ENCODE peak calls at places on chromosomes 5 and 9, in six cellular contexts. One of them, this sample, is unnamed.
A peak's percentile ranks its signal among the peaks of the same experiment; 100 is the strongest.

GRCh38 chr5:66436721-66437120 is 159.5 kb upstream of the MAST4 start:
- DNase-seq in activated CD8-positive, alpha-beta T cell treated with anti-CD3 and anti-CD28 coated beads for 36 hours: peak; percentile 2
- DNase-seq in right lobe of liver: no peak
- DNase-seq in brain microvascular endothelial cell: no peak
- DNase-seq in psoas muscle: no peak
- DNase-seq in HCT116: peak; percentile 16
- DNase-seq in this sample: no peak

GRCh38 chr5:9265391-9266287 is 280.2 kb downstream of the SEMA5A start:
- DNase-seq in HCT116: no peak
- DNase-seq in psoas muscle: no peak
- DNase-seq in activated CD8-positive, alpha-beta T cell treated with anti-CD3 and anti-CD28 coated beads for 36 hours: no peak
- DNase-seq in brain microvascular endothelial cell: peak; percentile 97
- DNase-seq in right lobe of liver: no peak
- DNase-seq in this sample: no peak

GRCh38 chr5:134451618-134452505 is 40.2 kb upstream of the CDKN2AIPNL start:
- DNase-seq in activated CD8-positive, alpha-beta T cell treated with anti-CD3 and anti-CD28 coated beads for 36 hours: no peak
- DNase-seq in HCT116: no peak
- DNase-seq in right lobe of liver: peak; percentile 22
- DNase-seq in psoas muscle: peak; percentile 75
- DNase-seq in brain microvascular endothelial cell: peak; percentile 84
- DNase-seq in this sample: no peak

GRCh38 chr9:95206143-95206542 is 111.4 kb downstream of the FANCC start:
- DNase-seq in psoas muscle: no peak
- DNase-seq in brain microvascular endothelial cell: peak; percentile 15
- DNase-seq in right lobe of liver: no peak
- DNase-seq in activated CD8-positive, alpha-beta T cell treated with anti-CD3 and anti-CD28 coated beads for 36 hours: no peak
- DNase-seq in HCT116: no peak
- DNase-seq in this sample: no peak

GRCh38 chr9:846852-847251 is 5.4 kb downstream of the DMRT1 start:
- DNase-seq in HCT116: peak; percentile 18
- DNase-seq in psoas muscle: no peak
- DNase-seq in activated CD8-positive, alpha-beta T cell treated with anti-CD3 and anti-CD28 coated beads for 36 hours: no peak
- DNase-seq in right lobe of liver: no peak
- DNase-seq in brain microvascular endothelial cell: no peak
- DNase-seq in this sample: no peak

GRCh38 chr9:127132921-127133647 is 10.6 kb upstream of the ANGPTL2 start:
- DNase-seq in activated CD8-positive, alpha-beta T cell treated with anti-CD3 and anti-CD28 coated beads for 36 hours: no peak
- DNase-seq in right lobe of liver: no peak
- DNase-seq in HCT116: no peak
- DNase-seq in psoas muscle: peak; percentile 54
- DNase-seq in brain microvascular endothelial cell: peak; percentile 50
- DNase-seq in this sample: peak; percentile 79

GRCh38 chr9:77589046-77589795 is 58.9 kb downstream of the GNA14 start:
- DNase-seq in activated CD8-positive, alpha-beta T cell treated with anti-CD3 and anti-CD28 coated beads for 36 hours: no peak
- DNase-seq in right lobe of liver: no peak
- DNase-seq in brain microvascular endothelial cell: no peak
- DNase-seq in HCT116: no peak
- DNase-seq in psoas muscle: no peak
- DNase-seq in this sample: no peak

GRCh38 chr9:131237931-131238401 is 38.3 kb downstream of the FAM78A start:
- DNase-seq in psoas muscle: peak; percentile 82
- DNase-seq in HCT116: no peak
- DNase-seq in brain microvascular endothelial cell: peak; percentile 83
- DNase-seq in right lobe of liver: no peak
- DNase-seq in activated CD8-positive, alpha-beta T cell treated with anti-CD3 and anti-CD28 coated beads for 36 hours: peak; percentile 96
- DNase-seq in this sample: no peak

GRCh38 chr5:174798411-174798930 is 74.1 kb downstream of the MSX2 start:
- DNase-seq in activated CD8-positive, alpha-beta T cell treated with anti-CD3 and anti-CD28 coated beads for 36 hours: no peak
- DNase-seq in HCT116: no peak
- DNase-seq in right lobe of liver: no peak
- DNase-seq in psoas muscle: no peak
- DNase-seq in brain microvascular endothelial cell: no peak
- DNase-seq in this sample: no peak

GRCh38 chr9:19782005-19782404 is 6.8 kb downstream of the SLC24A2 start:
- DNase-seq in right lobe of liver: no peak
- DNase-seq in psoas muscle: no peak
- DNase-seq in activated CD8-positive, alpha-beta T cell treated with anti-CD3 and anti-CD28 coated beads for 36 hours: no peak
- DNase-seq in HCT116: no peak
- DNase-seq in brain microvascular endothelial cell: peak; percentile 6
- DNase-seq in this sample: no peak

GRCh38 chr9:14768561-14769234 is 46.2 kb upstream of the CER1 start:
- DNase-seq in brain microvascular endothelial cell: peak; percentile 58
- DNase-seq in right lobe of liver: no peak
- DNase-seq in HCT116: peak; percentile 42
- DNase-seq in psoas muscle: no peak
- DNase-seq in activated CD8-positive, alpha-beta T cell treated with anti-CD3 and anti-CD28 coated beads for 36 hours: no peak
- DNase-seq in this sample: no peak

GRCh38 chr5:89211836-89212235 is 328.9 kb upstream of the MEF2C start:
- DNase-seq in HCT116: no peak
- DNase-seq in right lobe of liver: no peak
- DNase-seq in activated CD8-positive, alpha-beta T cell treated with anti-CD3 and anti-CD28 coated beads for 36 hours: no peak
- DNase-seq in brain microvascular endothelial cell: peak; percentile 78
- DNase-seq in psoas muscle: no peak
- DNase-seq in this sample: no peak

GRCh38 chr5:153358315-153358976 is 132.0 kb upstream of the GRIA1 start:
- DNase-seq in right lobe of liver: no peak
- DNase-seq in brain microvascular endothelial cell: no peak
- DNase-seq in psoas muscle: no peak
- DNase-seq in HCT116: no peak
- DNase-seq in activated CD8-positive, alpha-beta T cell treated with anti-CD3 and anti-CD28 coated beads for 36 hours: no peak
- DNase-seq in this sample: no peak

GRCh38 chr5:57172466-57172961 is 1.3 kb upstream of the GPBP1 start:
- DNase-seq in activated CD8-positive, alpha-beta T cell treated with anti-CD3 and anti-CD28 coated beads for 36 hours: peak; percentile 36
- DNase-seq in right lobe of liver: no peak
- DNase-seq in brain microvascular endothelial cell: no peak
- DNase-seq in psoas muscle: no peak
- DNase-seq in HCT116: no peak
- DNase-seq in this sample: no peak

GRCh38 chr5:36164461-36164860 is 12.6 kb downstream of the SKP2 start:
- DNase-seq in activated CD8-positive, alpha-beta T cell treated with anti-CD3 and anti-CD28 coated beads for 36 hours: no peak
- DNase-seq in right lobe of liver: no peak
- DNase-seq in HCT116: no peak
- DNase-seq in psoas muscle: no peak
- DNase-seq in brain microvascular endothelial cell: no peak
- DNase-seq in this sample: no peak

GRCh38 chr5:149473441-149473840 is 77.8 kb downstream of the CSNK1A1 start:
- DNase-seq in brain microvascular endothelial cell: no peak
- DNase-seq in psoas muscle: no peak
- DNase-seq in right lobe of liver: no peak
- DNase-seq in HCT116: no peak
- DNase-seq in activated CD8-positive, alpha-beta T cell treated with anti-CD3 and anti-CD28 coated beads for 36 hours: no peak
- DNase-seq in this sample: no peak

GRCh38 chr9:129458663-129459549 is 162.0 kb downstream of the C9orf50 start:
- DNase-seq in right lobe of liver: peak; percentile 72
- DNase-seq in activated CD8-positive, alpha-beta T cell treated with anti-CD3 and anti-CD28 coated beads for 36 hours: peak; percentile 65
- DNase-seq in psoas muscle: peak; percentile 79
- DNase-seq in brain microvascular endothelial cell: peak; percentile 24
- DNase-seq in HCT116: no peak
- DNase-seq in this sample: no peak

GRCh38 chr9:130237071-130237470 is 28.5 kb upstream of the HMCN2 start:
- DNase-seq in psoas muscle: no peak
- DNase-seq in brain microvascular endothelial cell: no peak
- DNase-seq in HCT116: no peak
- DNase-seq in right lobe of liver: no peak
- DNase-seq in activated CD8-positive, alpha-beta T cell treated with anti-CD3 and anti-CD28 coated beads for 36 hours: no peak
- DNase-seq in this sample: peak; percentile 34

GRCh38 chr5:116572375-116573278 is 2.0 kb downstream of the SEMA6A start:
- DNase-seq in brain microvascular endothelial cell: no peak
- DNase-seq in psoas muscle: peak; percentile 62
- DNase-seq in activated CD8-positive, alpha-beta T cell treated with anti-CD3 and anti-CD28 coated beads for 36 hours: no peak
- DNase-seq in HCT116: no peak
- DNase-seq in right lobe of liver: peak; percentile 59
- DNase-seq in this sample: no peak

GRCh38 chr5:30804739-30805313 is 388.7 kb upstream of the CDH6 start:
- DNase-seq in right lobe of liver: no peak
- DNase-seq in brain microvascular endothelial cell: peak; percentile 76
- DNase-seq in activated CD8-positive, alpha-beta T cell treated with anti-CD3 and anti-CD28 coated beads for 36 hours: no peak
- DNase-seq in HCT116: no peak
- DNase-seq in psoas muscle: no peak
- DNase-seq in this sample: no peak

GRCh38 chr9:6779417-6780241 is 21.9 kb downstream of the KDM4C start:
- DNase-seq in HCT116: no peak
- DNase-seq in psoas muscle: no peak
- DNase-seq in right lobe of liver: no peak
- DNase-seq in activated CD8-positive, alpha-beta T cell treated with anti-CD3 and anti-CD28 coated beads for 36 hours: no peak
- DNase-seq in brain microvascular endothelial cell: peak; percentile 72
- DNase-seq in this sample: no peak

GRCh38 chr9:91182429-91182828 is 179.3 kb downstream of the AUH start:
- DNase-seq in HCT116: no peak
- DNase-seq in right lobe of liver: no peak
- DNase-seq in activated CD8-positive, alpha-beta T cell treated with anti-CD3 and anti-CD28 coated beads for 36 hours: no peak
- DNase-seq in brain microvascular endothelial cell: no peak
- DNase-seq in psoas muscle: no peak
- DNase-seq in this sample: no peak

GRCh38 chr9:87340391-87340790 is 157.3 kb upstream of the DAPK1 start:
- DNase-seq in psoas muscle: no peak
- DNase-seq in HCT116: no peak
- DNase-seq in activated CD8-positive, alpha-beta T cell treated with anti-CD3 and anti-CD28 coated beads for 36 hours: no peak
- DNase-seq in brain microvascular endothelial cell: no peak
- DNase-seq in right lobe of liver: no peak
- DNase-seq in this sample: no peak

GRCh38 chr5:83474170-83474796 is 2.7 kb downstream of the VCAN start:
- DNase-seq in right lobe of liver: peak; percentile 67
- DNase-seq in brain microvascular endothelial cell: peak; percentile 90
- DNase-seq in HCT116: peak; percentile 67
- DNase-seq in psoas muscle: peak; percentile 90
- DNase-seq in activated CD8-positive, alpha-beta T cell treated with anti-CD3 and anti-CD28 coated beads for 36 hours: peak; percentile 60
- DNase-seq in this sample: peak; percentile 97

GRCh38 chr5:169814522-169814921 is 165.8 kb downstream of the INSYN2B start:
- DNase-seq in HCT116: no peak
- DNase-seq in right lobe of liver: no peak
- DNase-seq in brain microvascular endothelial cell: no peak
- DNase-seq in activated CD8-positive, alpha-beta T cell treated with anti-CD3 and anti-CD28 coated beads for 36 hours: no peak
- DNase-seq in psoas muscle: no peak
- DNase-seq in this sample: no peak

DNA sequence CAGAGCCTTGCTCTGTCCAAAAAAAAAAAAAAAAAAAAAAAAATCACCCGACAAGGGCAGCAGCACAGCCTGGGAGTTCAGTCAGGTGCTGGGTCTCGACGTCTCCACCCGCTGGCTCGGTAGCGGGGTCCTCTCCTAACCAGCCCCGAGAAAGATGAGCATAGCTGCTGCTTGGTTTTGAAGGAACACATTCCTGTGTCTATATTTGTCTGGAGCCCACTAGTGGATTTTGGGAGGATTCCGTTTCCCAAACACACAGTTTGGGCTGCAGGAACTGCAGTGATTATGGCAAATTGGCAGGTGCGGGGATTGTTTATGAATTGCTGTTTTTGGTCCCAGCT is 1.2 kb downstream of the OTULINL start:
- DNase-seq in activated CD8-positive, alpha-beta T cell treated with anti-CD3 and anti-CD28 coated beads for 36 hours: no peak
- DNase-seq in psoas muscle: no peak
- DNase-seq in HCT116: no peak
- DNase-seq in brain microvascular endothelial cell: no peak
- DNase-seq in right lobe of liver: no peak
- DNase-seq in this sample: no peak
- TF ChIP-seq CTCF in activated CD8-positive, alpha-beta T cell treated with anti-CD3 and anti-CD28 coated beads for 36 hours: no peak
- TF ChIP-seq CTCF in psoas muscle: no peak
- TF ChIP-seq CTCF in HCT116: no peak
- TF ChIP-seq CTCF in brain microvascular endothelial cell: peak; percentile 7
- TF ChIP-seq CTCF in right lobe of liver: no peak
- TF ChIP-seq CTCF in this sample: no peak

GRCh38 chr9:93857528-93857927 is 97.6 kb downstream of the BARX1 start:
- DNase-seq in right lobe of liver: no peak
- DNase-seq in HCT116: no peak
- DNase-seq in brain microvascular endothelial cell: no peak
- DNase-seq in psoas muscle: no peak
- DNase-seq in activated CD8-positive, alpha-beta T cell treated with anti-CD3 and anti-CD28 coated beads for 36 hours: no peak
- DNase-seq in this sample: no peak

GRCh38 chr9:93860694-93861658 is 94.2 kb downstream of the BARX1 start:
- DNase-seq in psoas muscle: no peak
- DNase-seq in HCT116: no peak
- DNase-seq in brain microvascular endothelial cell: no peak
- DNase-seq in right lobe of liver: no peak
- DNase-seq in activated CD8-positive, alpha-beta T cell treated with anti-CD3 and anti-CD28 coated beads for 36 hours: no peak
- DNase-seq in this sample: peak; percentile 89

GRCh38 chr9:93862877-93863545 is 92.1 kb downstream of the BARX1 start:
- DNase-seq in brain microvascular endothelial cell: no peak
- DNase-seq in psoas muscle: no peak
- DNase-seq in activated CD8-positive, alpha-beta T cell treated with anti-CD3 and anti-CD28 coated beads for 36 hours: no peak
- DNase-seq in HCT116: no peak
- DNase-seq in right lobe of liver: no peak
- DNase-seq in this sample: no peak

GRCh38 chr9:93861736-93862358 is 93.3 kb downstream of the BARX1 start:
- DNase-seq in HCT116: no peak
- DNase-seq in activated CD8-positive, alpha-beta T cell treated with anti-CD3 and anti-CD28 coated beads for 36 hours: no peak
- DNase-seq in brain microvascular endothelial cell: no peak
- DNase-seq in right lobe of liver: no peak
- DNase-seq in psoas muscle: no peak
- DNase-seq in this sample: no peak

DNA sequence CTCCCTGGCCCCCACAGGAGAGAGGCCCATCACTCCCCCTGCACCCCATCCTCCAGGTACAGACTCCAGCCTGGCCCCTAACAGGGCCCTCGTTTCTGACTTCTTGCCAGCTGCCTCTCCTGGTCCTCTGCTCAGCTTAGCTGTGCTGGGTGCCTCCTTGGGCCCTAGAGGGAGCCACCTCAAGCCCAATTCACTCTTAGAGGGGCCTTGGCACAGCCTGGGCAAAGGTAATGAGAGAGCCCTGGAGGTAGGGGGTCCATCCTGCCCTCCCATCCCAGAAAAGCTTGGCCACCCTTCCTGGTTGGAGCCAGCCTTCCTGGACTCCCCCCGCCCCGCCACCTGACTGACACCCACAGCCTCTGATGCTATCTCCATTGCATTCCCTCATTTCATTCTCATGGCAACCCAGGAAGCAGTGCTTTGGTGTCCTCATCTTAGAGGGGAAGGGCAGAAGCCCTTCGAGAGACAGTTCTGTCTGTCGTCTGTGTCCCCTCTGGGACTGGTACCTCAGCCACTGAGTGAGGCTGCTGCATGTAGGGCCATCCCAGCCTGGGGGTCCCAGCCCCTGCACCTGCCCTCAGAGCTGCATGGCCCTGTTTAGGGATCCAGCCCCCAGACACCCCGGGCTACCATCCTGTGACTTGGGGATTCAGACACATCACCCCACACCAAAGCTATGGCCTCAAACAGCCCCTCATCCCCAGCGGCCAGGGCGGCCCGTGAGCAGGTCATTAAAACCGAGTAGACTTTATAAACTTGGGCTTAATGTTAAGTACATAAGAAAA is 95.5 kb downstream of the BARX1 start:
- DNase-seq in activated CD8-positive, alpha-beta T cell treated with anti-CD3 and anti-CD28 coated beads for 36 hours: no peak
- DNase-seq in psoas muscle: no peak
- DNase-seq in right lobe of liver: no peak
- DNase-seq in brain microvascular endothelial cell: no peak
- DNase-seq in HCT116: no peak
- DNase-seq in this sample: no peak
- TF ChIP-seq CTCF in activated CD8-positive, alpha-beta T cell treated with anti-CD3 and anti-CD28 coated beads for 36 hours: no peak
- TF ChIP-seq CTCF in psoas muscle: no peak
- TF ChIP-seq CTCF in right lobe of liver: no peak
- TF ChIP-seq CTCF in brain microvascular endothelial cell: no peak
- TF ChIP-seq CTCF in HCT116: peak; percentile 39
- TF ChIP-seq CTCF in this sample: no peak

GRCh38 chr5:76571595-76571994 is 51.6 kb downstream of the F2RL2 start:
- DNase-seq in brain microvascular endothelial cell: no peak
- DNase-seq in psoas muscle: no peak
- DNase-seq in activated CD8-positive, alpha-beta T cell treated with anti-CD3 and anti-CD28 coated beads for 36 hours: no peak
- DNase-seq in right lobe of liver: no peak
- DNase-seq in HCT116: no peak
- DNase-seq in this sample: no peak
- TF ChIP-seq CTCF in brain microvascular endothelial cell: no peak
- TF ChIP-seq CTCF in psoas muscle: no peak
- TF ChIP-seq CTCF in activated CD8-positive, alpha-beta T cell treated with anti-CD3 and anti-CD28 coated beads for 36 hours: no peak
- TF ChIP-seq CTCF in right lobe of liver: no peak
- TF ChIP-seq CTCF in HCT116: peak; percentile 37
- TF ChIP-seq CTCF in this sample: peak; percentile 71

GRCh38 chr5:151764801-151765200 is 6.4 kb upstream of the ATOX1 start:
- DNase-seq in brain microvascular endothelial cell: no peak
- DNase-seq in psoas muscle: no peak
- DNase-seq in activated CD8-positive, alpha-beta T cell treated with anti-CD3 and anti-CD28 coated beads for 36 hours: no peak
- DNase-seq in HCT116: no peak
- DNase-seq in right lobe of liver: no peak
- DNase-seq in this sample: no peak
- TF ChIP-seq CTCF in brain microvascular endothelial cell: no peak
- TF ChIP-seq CTCF in psoas muscle: no peak
- TF ChIP-seq CTCF in activated CD8-positive, alpha-beta T cell treated with anti-CD3 and anti-CD28 coated beads for 36 hours: no peak
- TF ChIP-seq CTCF in HCT116: no peak
- TF ChIP-seq CTCF in right lobe of liver: no peak
- TF ChIP-seq CTCF in this sample: no peak

This sample was measured in chondrocyte.